ENCODE peak calls at places on chromosome 6, in nine cellular contexts. One of them, this sample, is unnamed.

GRCh38 chr6:33850869-33851541 is 47.2 kb upstream of the MLN start:
- DNase-seq in breast epithelium: no peak
- DNase-seq in HCT116: no peak
- DNase-seq in K562: no peak
- DNase-seq in heart left ventricle: no peak
- DNase-seq in body of pancreas: no peak
- DNase-seq in A549: no peak
- DNase-seq in transverse colon: no peak
- DNase-seq in Peyer's patch: no peak
- DNase-seq in this sample: no peak

GRCh38 chr6:128507337-128508310 is 12.8 kb downstream of the PTPRK start:
- DNase-seq in breast epithelium: no peak
- DNase-seq in HCT116: no peak
- DNase-seq in K562: no peak
- DNase-seq in heart left ventricle: no peak
- DNase-seq in body of pancreas: peak
- DNase-seq in A549: no peak
- DNase-seq in transverse colon: peak
- DNase-seq in Peyer's patch: peak
- DNase-seq in this sample: no peak

GRCh38 chr6:49553353-49553752 is 2.9 kb downstream of the C6orf141 start:
- DNase-seq in breast epithelium: no peak
- DNase-seq in HCT116: peak
- DNase-seq in K562: no peak
- DNase-seq in heart left ventricle: no peak
- DNase-seq in body of pancreas: peak
- DNase-seq in A549: no peak
- DNase-seq in transverse colon: no peak
- DNase-seq in Peyer's patch: no peak
- DNase-seq in this sample: no peak

GRCh38 chr6:150691463-150691862 is 91.8 kb downstream of the PLEKHG1 start:
- DNase-seq in breast epithelium: no peak
- DNase-seq in HCT116: no peak
- DNase-seq in K562: no peak
- DNase-seq in heart left ventricle: no peak
- DNase-seq in body of pancreas: no peak
- DNase-seq in A549: no peak
- DNase-seq in transverse colon: no peak
- DNase-seq in Peyer's patch: no peak
- DNase-seq in this sample: no peak

GRCh38 chr6:132289761-132290160 is 111.5 kb downstream of the MOXD1 start:
- DNase-seq in breast epithelium: no peak
- DNase-seq in HCT116: no peak
- DNase-seq in K562: no peak
- DNase-seq in heart left ventricle: no peak
- DNase-seq in body of pancreas: no peak
- DNase-seq in A549: no peak
- DNase-seq in transverse colon: no peak
- DNase-seq in Peyer's patch: no peak
- DNase-seq in this sample: no peak

GRCh38 chr6:34723203-34723602 is 26.6 kb upstream of the ILRUN start:
- DNase-seq in breast epithelium: no peak
- DNase-seq in HCT116: no peak
- DNase-seq in K562: no peak
- DNase-seq in heart left ventricle: no peak
- DNase-seq in body of pancreas: no peak
- DNase-seq in A549: no peak
- DNase-seq in transverse colon: no peak
- DNase-seq in Peyer's patch: no peak
- DNase-seq in this sample: no peak

GRCh38 chr6:6916598-6916997 is 191.2 kb upstream of the RREB1 start:
- DNase-seq in breast epithelium: no peak
- DNase-seq in HCT116: no peak
- DNase-seq in K562: no peak
- DNase-seq in heart left ventricle: peak
- DNase-seq in body of pancreas: no peak
- DNase-seq in A549: no peak
- DNase-seq in transverse colon: no peak
- DNase-seq in Peyer's patch: no peak
- DNase-seq in this sample: no peak

GRCh38 chr6:75611702-75612375 is 10.2 kb downstream of the SENP6 start:
- DNase-seq in breast epithelium: no peak
- DNase-seq in HCT116: no peak
- DNase-seq in K562: no peak
- DNase-seq in heart left ventricle: no peak
- DNase-seq in body of pancreas: no peak
- DNase-seq in A549: no peak
- DNase-seq in transverse colon: no peak
- DNase-seq in Peyer's patch: no peak
- DNase-seq in this sample: no peak

GRCh38 chr6:143183735-143184134 is 123.0 kb downstream of the AIG1 start:
- DNase-seq in breast epithelium: no peak
- DNase-seq in HCT116: no peak
- DNase-seq in K562: no peak
- DNase-seq in heart left ventricle: no peak
- DNase-seq in body of pancreas: no peak
- DNase-seq in A549: no peak
- DNase-seq in transverse colon: no peak
- DNase-seq in Peyer's patch: no peak
- DNase-seq in this sample: no peak

GRCh38 chr6:127342946-127343752 is at the start of gene ECHDC1:
- DNase-seq in breast epithelium: peak
- DNase-seq in HCT116: peak
- DNase-seq in K562: peak
- DNase-seq in heart left ventricle: peak
- DNase-seq in body of pancreas: peak
- DNase-seq in A549: peak
- DNase-seq in transverse colon: peak
- DNase-seq in Peyer's patch: peak
- DNase-seq in this sample: peak
- TF ChIP-seq POLR2A in breast epithelium: no peak
- TF ChIP-seq POLR2A in HCT116: peak
- TF ChIP-seq POLR2A in K562: peak
- TF ChIP-seq POLR2A in heart left ventricle: no peak
- TF ChIP-seq POLR2A in body of pancreas: peak
- TF ChIP-seq POLR2A in A549: peak
- TF ChIP-seq POLR2A in transverse colon: peak
- TF ChIP-seq POLR2A in Peyer's patch: no peak
- TF ChIP-seq POLR2A in this sample: peak

GRCh38 chr6:36196049-36196879 is at the start of gene BRPF3:
- DNase-seq in breast epithelium: peak
- DNase-seq in HCT116: no peak
- DNase-seq in K562: peak
- DNase-seq in heart left ventricle: peak
- DNase-seq in body of pancreas: peak
- DNase-seq in A549: peak
- DNase-seq in transverse colon: peak
- DNase-seq in Peyer's patch: peak
- DNase-seq in this sample: peak

GRCh38 chr6:36195471-36196048 is 984 bp upstream of the BRPF3 start:
- DNase-seq in breast epithelium: no peak
- DNase-seq in HCT116: no peak
- DNase-seq in K562: no peak
- DNase-seq in heart left ventricle: no peak
- DNase-seq in body of pancreas: no peak
- DNase-seq in A549: no peak
- DNase-seq in transverse colon: no peak
- DNase-seq in Peyer's patch: no peak
- DNase-seq in this sample: no peak

GRCh38 chr6:36197739-36198221 is 1.2 kb downstream of the BRPF3 start:
- DNase-seq in breast epithelium: no peak
- DNase-seq in HCT116: no peak
- DNase-seq in K562: no peak
- DNase-seq in heart left ventricle: no peak
- DNase-seq in body of pancreas: no peak
- DNase-seq in A549: no peak
- DNase-seq in transverse colon: no peak
- DNase-seq in Peyer's patch: no peak
- DNase-seq in this sample: no peak

GRCh38 chr6:36198986-36199385 is 2.4 kb downstream of the BRPF3 start:
- DNase-seq in breast epithelium: no peak
- DNase-seq in HCT116: no peak
- DNase-seq in K562: no peak
- DNase-seq in heart left ventricle: no peak
- DNase-seq in body of pancreas: no peak
- DNase-seq in A549: no peak
- DNase-seq in transverse colon: no peak
- DNase-seq in Peyer's patch: no peak
- DNase-seq in this sample: no peak

DNA sequence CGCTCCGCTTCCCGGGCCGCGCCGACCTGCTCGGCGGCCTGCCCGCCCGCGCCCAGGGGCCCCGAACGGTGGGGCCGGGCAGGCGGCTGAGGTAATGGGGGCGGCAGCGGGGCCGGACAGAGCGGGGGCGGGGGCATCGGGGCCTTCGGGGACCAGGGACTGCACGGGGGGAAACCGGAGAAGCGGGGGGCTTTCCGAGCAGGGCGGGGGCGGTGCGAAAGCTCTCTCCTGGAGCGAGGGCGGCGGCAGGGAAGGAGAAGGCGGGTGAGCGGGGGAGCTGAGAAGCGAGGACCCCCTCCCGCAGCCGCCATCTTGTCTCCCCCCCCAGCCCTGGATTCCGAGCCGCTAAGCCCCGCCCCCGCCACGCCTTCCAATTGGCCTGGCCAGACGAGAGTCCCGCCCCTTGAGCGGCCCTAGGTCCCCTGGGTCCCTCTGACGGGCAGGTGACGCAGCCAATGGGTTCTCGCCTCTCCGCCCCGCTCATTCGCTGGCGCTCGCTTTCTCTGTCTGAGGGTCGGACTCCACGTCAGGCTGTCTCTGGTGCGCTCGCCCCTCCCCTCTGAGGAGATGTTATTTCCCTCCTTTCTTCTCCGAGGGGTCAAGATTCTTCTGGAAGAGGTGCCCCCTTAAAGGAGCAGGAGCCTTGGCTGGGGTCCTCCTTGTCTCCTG is 470 bp downstream of the BRPF3 start:
- DNase-seq in breast epithelium: peak
- DNase-seq in HCT116: peak
- DNase-seq in K562: peak
- DNase-seq in heart left ventricle: peak
- DNase-seq in body of pancreas: peak
- DNase-seq in A549: peak
- DNase-seq in transverse colon: peak
- DNase-seq in Peyer's patch: peak
- DNase-seq in this sample: peak
- TF ChIP-seq POLR2A in breast epithelium: peak
- TF ChIP-seq POLR2A in HCT116: no peak
- TF ChIP-seq POLR2A in K562: peak
- TF ChIP-seq POLR2A in heart left ventricle: peak
- TF ChIP-seq POLR2A in body of pancreas: peak
- TF ChIP-seq POLR2A in A549: peak
- TF ChIP-seq POLR2A in transverse colon: peak
- TF ChIP-seq POLR2A in Peyer's patch: peak
- TF ChIP-seq POLR2A in this sample: peak

GRCh38 chr6:28141500-28142329 is at the start of gene ZKSCAN8:
- DNase-seq in breast epithelium: peak
- DNase-seq in HCT116: peak
- DNase-seq in K562: peak
- DNase-seq in heart left ventricle: peak
- DNase-seq in body of pancreas: peak
- DNase-seq in A549: peak
- DNase-seq in transverse colon: peak
- DNase-seq in Peyer's patch: peak
- DNase-seq in this sample: peak
- TF ChIP-seq POLR2A in breast epithelium: no peak
- TF ChIP-seq POLR2A in HCT116: peak
- TF ChIP-seq POLR2A in K562: peak
- TF ChIP-seq POLR2A in heart left ventricle: no peak
- TF ChIP-seq POLR2A in body of pancreas: peak
- TF ChIP-seq POLR2A in A549: peak
- TF ChIP-seq POLR2A in transverse colon: peak
- TF ChIP-seq POLR2A in Peyer's patch: no peak
- TF ChIP-seq POLR2A in this sample: peak

GRCh38 chr6:16759646-16760535 is 1.4 kb downstream of the ATXN1 start:
- DNase-seq in breast epithelium: peak
- DNase-seq in HCT116: no peak
- DNase-seq in K562: peak
- DNase-seq in heart left ventricle: peak
- DNase-seq in body of pancreas: peak
- DNase-seq in A549: peak
- DNase-seq in transverse colon: peak
- DNase-seq in Peyer's patch: peak
- DNase-seq in this sample: peak

GRCh38 chr6:16762265-16762546 is 946 bp upstream of the ATXN1 start:
- DNase-seq in breast epithelium: no peak
- DNase-seq in HCT116: no peak
- DNase-seq in K562: no peak
- DNase-seq in heart left ventricle: no peak
- DNase-seq in body of pancreas: no peak
- DNase-seq in A549: peak
- DNase-seq in transverse colon: no peak
- DNase-seq in Peyer's patch: no peak
- DNase-seq in this sample: peak

GRCh38 chr6:16761469-16762264 is 407 bp upstream of the ATXN1 start:
- DNase-seq in breast epithelium: peak
- DNase-seq in HCT116: peak
- DNase-seq in K562: peak
- DNase-seq in heart left ventricle: peak
- DNase-seq in body of pancreas: peak
- DNase-seq in A549: peak
- DNase-seq in transverse colon: peak
- DNase-seq in Peyer's patch: peak
- DNase-seq in this sample: peak

GRCh38 chr6:16759181-16759645 is 2.0 kb downstream of the ATXN1 start:
- DNase-seq in breast epithelium: no peak
- DNase-seq in HCT116: no peak
- DNase-seq in K562: no peak
- DNase-seq in heart left ventricle: no peak
- DNase-seq in body of pancreas: peak
- DNase-seq in A549: no peak
- DNase-seq in transverse colon: no peak
- DNase-seq in Peyer's patch: no peak
- DNase-seq in this sample: no peak

DNA sequence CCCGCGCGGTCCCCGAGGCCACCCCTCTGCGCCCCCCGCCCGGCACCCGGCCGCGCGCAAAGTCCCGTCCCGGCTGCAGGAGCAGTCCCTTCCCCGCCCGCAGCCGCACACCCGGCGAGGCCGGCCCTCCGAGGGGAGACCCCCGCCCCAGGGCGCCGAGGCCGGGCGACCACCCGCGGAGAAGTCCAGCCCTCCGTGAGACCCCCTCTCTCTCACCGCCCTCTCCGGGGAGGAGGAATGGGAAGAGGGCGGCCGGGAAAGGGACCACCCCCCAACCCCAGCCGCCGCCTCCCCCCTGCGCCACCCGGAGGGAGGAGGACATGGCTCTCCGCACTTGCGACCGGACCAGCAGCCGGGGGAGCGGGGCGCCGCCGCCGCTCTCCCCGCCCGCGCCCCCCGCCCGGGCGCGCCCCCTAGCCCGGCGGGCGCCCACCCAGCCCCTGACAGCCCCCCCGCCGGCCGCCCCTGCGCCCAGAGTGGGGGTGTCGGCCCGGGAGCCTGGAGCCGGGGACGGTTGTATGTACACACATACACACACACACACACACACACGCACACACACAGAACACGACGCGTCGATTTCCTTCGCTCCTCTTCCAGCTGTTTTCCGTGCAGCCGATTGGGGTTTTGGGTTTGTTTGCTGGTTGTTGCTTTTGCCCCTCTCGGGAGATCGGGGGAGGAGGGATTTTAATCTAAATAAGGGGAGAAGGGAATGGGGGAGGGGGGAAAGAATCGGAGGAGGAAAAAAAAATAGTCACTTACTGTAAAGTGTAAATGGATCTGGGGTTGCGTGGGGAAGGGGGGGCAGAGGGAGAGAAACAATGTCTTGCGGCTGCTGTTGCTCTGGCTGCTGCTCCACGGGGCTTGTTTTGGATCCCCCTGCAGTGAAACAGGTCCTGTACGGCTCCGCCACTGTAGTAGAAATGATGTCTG is at the start of gene ATXN1:
- DNase-seq in breast epithelium: peak
- DNase-seq in HCT116: no peak
- DNase-seq in K562: peak
- DNase-seq in heart left ventricle: peak
- DNase-seq in body of pancreas: peak
- DNase-seq in A549: peak
- DNase-seq in transverse colon: peak
- DNase-seq in Peyer's patch: peak
- DNase-seq in this sample: peak
- TF ChIP-seq POLR2A in breast epithelium: peak
- TF ChIP-seq POLR2A in HCT116: no peak
- TF ChIP-seq POLR2A in K562: no peak
- TF ChIP-seq POLR2A in heart left ventricle: no peak
- TF ChIP-seq POLR2A in body of pancreas: peak
- TF ChIP-seq POLR2A in A549: no peak
- TF ChIP-seq POLR2A in transverse colon: peak
- TF ChIP-seq POLR2A in Peyer's patch: no peak
- TF ChIP-seq POLR2A in this sample: peak